ENCODE peak calls at places on chromosome 18, in four cellular contexts. I is cardiac fibroblast, F is NCI-H345, Q is sigmoid colon. O is an unnamed sample.

GRCh38 chr18:75558790-75559189 is 131.3 kb upstream of the SMIM21 start:
- DNase-seq in I (no peak), F (no peak), Q (no peak), O (no peak)

GRCh38 chr18:78430171-78430857 is 549.3 kb upstream of the SALL3 start:
- DNase-seq in I (no peak), F (peak), Q (no peak), O (no peak)

GRCh38 chr18:79515944-79516351 is 120.2 kb downstream of the NFATC1 start:
- DNase-seq in I (no peak), F (no peak), Q (peak), O (no peak)

GRCh38 chr18:8706981-8707940 is 1.9 kb downstream of the MTCL1 start:
- DNase-seq in I (peak), F (peak), Q (peak), O (peak)

GRCh38 chr18:9578306-9578705 is 36.1 kb downstream of the PPP4R1 start:
- DNase-seq in I (peak), F (no peak), Q (no peak), O (no peak)

GRCh38 chr18:34223893-34224422 is 755 bp downstream of the NOL4 start:
- DNase-seq in I (peak), F (no peak), Q (no peak), O (no peak)

GRCh38 chr18:80103231-80103630 is 5.8 kb upstream of the ADNP2 start:
- DNase-seq in I (peak), F (no peak), Q (no peak), O (peak)

GRCh38 chr18:22639026-22639463 is 221.3 kb upstream of the CTAGE1 start:
- DNase-seq in I (peak), F (no peak), Q (no peak), O (peak)

GRCh38 chr18:3671181-3671580 is 221.2 kb downstream of the TGIF1 start:
- DNase-seq in I (no peak), F (peak), Q (no peak), O (peak)

GRCh38 chr18:58229162-58229561 is 185.1 kb downstream of the NEDD4L start:
- DNase-seq in I (no peak), F (no peak), Q (no peak), O (no peak)

O was measured in fibroblast of villous mesenchyme.